ENCODE peak calls at places on chromosomes 6 and 20, in six cellular contexts. O, E, A, H, I and G are unnamed samples.

GRCh38 chr6:35077006-35077712 is 64.0 kb downstream of the TCP11 start:
- DNase-seq in O (no peak), I (no peak), H (no peak), E (no peak), A (no peak), G (no peak)

GRCh38 chr6:129136751-129137150 is 253.8 kb downstream of the LAMA2 start:
- DNase-seq in H (no peak), E (no peak), A (no peak), O (no peak), I (no peak), G (no peak)

GRCh38 chr6:101195581-101195980 is 197.9 kb upstream of the GRIK2 start:
- DNase-seq in A (no peak), O (no peak), E (no peak), I (peak), H (no peak), G (no peak)

GRCh38 chr6:35596448-35597442 is 84.0 kb upstream of the TULP1 start:
- DNase-seq in I (peak), O (no peak), H (no peak), A (no peak), E (no peak), G (peak)

GRCh38 chr6:158143700-158144099 is 24.4 kb downstream of the SERAC1 start:
- DNase-seq in I (peak), H (peak), O (peak), E (peak), A (no peak), G (no peak)

GRCh38 chr20:41733151-41733550 is 115.0 kb upstream of the CHD6 start:
- DNase-seq in E (no peak), O (no peak), H (no peak), I (no peak), A (no peak), G (no peak)

GRCh38 chr20:32505723-32506473 is 79.2 kb downstream of the NOL4L start:
- DNase-seq in A (no peak), E (peak), H (no peak), I (no peak), O (no peak), G (no peak)

GRCh38 chr6:116268589-116269293 is 11.0 kb downstream of the TSPYL1 start:
- DNase-seq in H (peak), A (no peak), I (peak), O (peak), E (no peak), G (peak)

GRCh38 chr6:31878222-31878621 is 575 bp downstream of the SLC44A4 start:
- DNase-seq in O (no peak), H (no peak), I (no peak), A (no peak), E (no peak), G (no peak)

GRCh38 chr6:13678255-13678983 is 33.2 kb downstream of the RANBP9 start:
- DNase-seq in A (no peak), I (no peak), O (no peak), E (no peak), H (peak), G (no peak)

GRCh38 chr6:111788779-111789276 is 84.4 kb downstream of the FYN start:
- DNase-seq in E (no peak), O (peak), A (no peak), I (no peak), H (peak), G (peak)

GRCh38 chr6:41700577-41701347 is 34.6 kb downstream of the TFEB start:
- DNase-seq in H (no peak), A (no peak), I (no peak), O (peak), E (peak), G (no peak)

GRCh38 chr6:152635949-152636674 is 1.1 kb downstream of the SYNE1 start:
- DNase-seq in A (no peak), O (peak), H (no peak), E (peak), I (peak), G (peak)

GRCh38 chr6:38720295-38720694 is 5.2 kb downstream of the DNAH8 start:
- DNase-seq in A (no peak), H (peak), O (peak), E (peak), I (peak), G (no peak)

GRCh38 chr6:88970301-88970700 is 6.9 kb upstream of the RNGTT start:
- DNase-seq in H (no peak), E (no peak), I (no peak), O (no peak), A (no peak), G (no peak)

GRCh38 chr20:63501818-63502670 is 3.2 kb upstream of the EEF1A2 start:
- DNase-seq in I (no peak), O (peak), E (peak), A (no peak), H (no peak), G (no peak)

GRCh38 chr6:130120731-130121130 is 102.0 kb downstream of the SAMD3 start:
- DNase-seq in H (no peak), I (no peak), A (no peak), O (no peak), E (no peak), G (no peak)

GRCh38 chr20:53092772-53093171 is 120.6 kb downstream of the TSHZ2 start:
- DNase-seq in E (no peak), A (no peak), H (no peak), O (no peak), I (no peak), G (no peak)

GRCh38 chr6:33759887-33760629 is 13.4 kb upstream of the IP6K3 start:
- DNase-seq in E (no peak), O (no peak), H (no peak), A (no peak), I (no peak), G (no peak)

GRCh38 chr20:2637246-2637645 is 15.2 kb upstream of the NOP56 start:
- DNase-seq in A (no peak), O (no peak), E (no peak), H (no peak), I (no peak), G (no peak)

GRCh38 chr20:35174458-35175216 is 2.8 kb downstream of the PROCR start:
- DNase-seq in E (peak), O (peak), H (peak), I (no peak), A (no peak), G (no peak)

GRCh38 chr6:138546733-138547185 is 47.5 kb upstream of the NHSL1 start:
- DNase-seq in I (no peak), O (no peak), H (peak), A (no peak), E (peak), G (peak)

GRCh38 chr6:25176466-25176865 is 102.7 kb upstream of the CARMIL1 start:
- DNase-seq in I (no peak), A (no peak), H (no peak), E (no peak), O (no peak), G (no peak)

DNA sequence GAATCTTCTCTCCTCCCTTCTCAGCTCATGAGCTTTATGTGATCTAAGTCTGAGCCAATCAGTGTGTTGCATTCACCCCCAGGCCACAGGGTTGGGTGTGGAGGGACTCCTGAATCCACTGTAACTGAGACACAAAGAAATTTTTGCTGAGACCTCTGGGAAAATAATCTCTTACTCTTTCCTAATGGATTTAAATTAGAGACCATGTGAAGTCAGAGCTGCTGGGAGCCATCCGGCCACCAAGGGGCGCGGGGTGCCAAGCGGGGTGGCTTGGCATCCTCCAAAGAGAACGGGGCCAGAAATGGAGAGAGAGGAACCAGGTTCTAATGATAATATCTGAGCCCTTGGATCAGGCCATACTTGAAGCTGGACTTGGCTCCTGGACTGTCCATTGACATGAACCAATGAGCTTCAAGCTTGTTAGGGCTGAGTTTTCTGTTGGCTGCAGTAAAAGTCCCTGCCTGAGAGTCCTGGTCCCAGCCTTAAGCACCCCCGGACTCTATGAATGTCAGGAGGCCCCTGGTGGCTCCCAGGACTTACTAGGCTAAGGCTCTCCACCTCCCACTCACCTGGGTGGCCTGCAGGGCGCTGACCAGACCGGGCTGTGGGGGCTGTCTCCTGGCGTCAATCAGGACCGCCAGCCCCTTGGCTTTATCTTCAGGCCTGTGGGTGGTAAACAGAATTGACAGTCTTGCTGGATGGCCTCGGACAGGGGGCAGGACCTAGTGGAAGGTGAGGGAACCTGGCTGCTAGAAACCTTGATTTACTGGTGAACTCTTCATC is 32.8 kb downstream of the KIAA1755 start:
- DNase-seq in E (no peak), I (no peak), A (no peak), H (no peak), O (no peak), G (no peak)
- H3K9ac ChIP-seq in E (no peak), I (no peak), A (no peak), H (no peak), O (no peak), G (no peak)

DNA sequence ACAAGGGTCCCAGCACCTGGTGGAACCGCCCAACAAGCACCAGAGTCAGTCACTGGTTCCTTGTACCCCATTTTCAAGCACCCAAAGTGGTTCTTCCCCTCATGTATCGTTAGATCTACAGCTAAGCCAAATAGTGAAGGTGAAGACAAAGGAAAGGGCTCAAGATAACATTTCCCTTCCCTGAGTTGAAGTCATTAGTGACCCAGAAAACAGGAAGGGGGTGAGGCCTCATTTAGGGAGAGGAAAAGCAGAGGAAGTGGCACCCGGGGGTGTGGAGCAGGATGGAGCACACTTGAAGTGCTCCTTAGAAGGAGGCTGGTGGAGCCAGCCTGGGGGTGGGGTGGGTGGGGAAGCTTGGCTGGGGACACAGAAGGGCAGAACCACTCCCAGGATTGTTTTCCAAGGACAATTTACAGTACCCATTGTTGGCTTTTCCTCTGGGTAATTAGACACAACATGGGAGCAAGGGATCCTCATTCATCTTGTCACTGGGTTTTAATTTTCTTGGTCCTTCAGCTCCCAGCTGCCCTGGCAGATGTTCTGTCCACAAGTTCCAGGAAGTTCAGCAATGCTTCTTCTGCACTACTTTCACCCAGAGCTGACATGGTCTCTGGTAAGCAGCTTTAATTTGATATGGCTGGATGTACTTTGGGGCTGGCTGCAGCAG is 73.3 kb upstream of the CD93 start:
- DNase-seq in E (peak), H (no peak), O (no peak), I (no peak), A (no peak), G (peak)
- H3K9ac ChIP-seq in E (no peak), H (no peak), O (no peak), I (peak), A (no peak), G (no peak)

DNA sequence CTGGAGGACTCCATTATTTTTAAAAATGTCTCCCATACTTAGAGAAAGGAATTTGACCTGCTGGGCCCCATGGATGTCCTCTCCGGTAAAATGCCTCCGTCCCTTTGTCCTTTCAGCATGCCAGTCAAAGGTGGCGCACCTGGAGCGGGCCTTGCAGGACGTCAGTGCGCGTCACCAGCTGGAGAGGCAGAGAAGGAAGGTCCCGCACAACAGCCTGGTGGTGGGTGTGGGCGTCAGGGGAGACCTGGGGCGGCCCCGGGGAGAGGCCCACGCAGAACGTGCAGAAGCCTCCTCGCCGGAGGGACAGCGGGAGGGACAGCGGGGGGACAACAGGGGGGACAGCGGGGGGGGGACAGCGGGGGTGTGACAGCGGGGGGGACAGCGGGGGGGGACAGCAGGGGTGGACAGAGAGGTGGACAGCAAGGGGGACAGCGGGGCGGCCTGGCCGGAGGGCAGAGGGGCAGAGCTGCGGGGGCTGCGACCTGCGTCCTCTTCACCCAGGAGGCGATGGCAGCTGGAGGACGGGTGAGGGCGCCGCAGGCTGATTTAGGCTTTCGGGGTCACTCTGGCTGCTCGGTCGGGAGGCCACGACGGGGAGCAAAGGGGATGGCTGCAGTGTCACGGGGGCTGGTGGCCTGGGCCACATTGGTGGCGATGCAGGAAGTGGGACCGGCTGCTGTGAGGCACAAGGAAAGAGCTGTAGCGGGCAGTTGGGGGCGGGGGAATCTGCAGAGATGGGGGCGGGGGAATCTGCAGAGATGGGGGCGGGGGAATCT is 859 bp upstream of the KIF25 start:
- DNase-seq in H (no peak), I (no peak), E (peak), O (peak), A (no peak), G (no peak)
- H3K9ac ChIP-seq in H (no peak), I (no peak), E (no peak), O (no peak), A (no peak), G (no peak)

GRCh38 chr6:28771401-28772267 is 152.2 kb downstream of the TRIM27 start:
- DNase-seq in H (no peak), I (no peak), A (no peak), E (peak), O (peak), G (no peak)

GRCh38 chr6:28768187-28768913 is 155.4 kb downstream of the TRIM27 start:
- DNase-seq in H (no peak), O (no peak), E (no peak), I (no peak), A (no peak), G (no peak)

GRCh38 chr6:28772480-28773381 is 151.1 kb downstream of the TRIM27 start:
- DNase-seq in I (no peak), A (no peak), O (peak), E (peak), H (no peak), G (no peak)

GRCh38 chr6:28769626-28770402 is 154.0 kb downstream of the TRIM27 start:
- DNase-seq in A (no peak), I (peak), O (peak), E (peak), H (no peak), G (peak)

GRCh38 chr6:28770732-28771131 is 153.1 kb downstream of the TRIM27 start:
- DNase-seq in O (no peak), I (no peak), H (no peak), A (no peak), E (no peak), G (no peak)
- H3K9ac ChIP-seq in O (no peak), I (no peak), H (no peak), A (no peak), E (no peak), G (no peak)

DNA sequence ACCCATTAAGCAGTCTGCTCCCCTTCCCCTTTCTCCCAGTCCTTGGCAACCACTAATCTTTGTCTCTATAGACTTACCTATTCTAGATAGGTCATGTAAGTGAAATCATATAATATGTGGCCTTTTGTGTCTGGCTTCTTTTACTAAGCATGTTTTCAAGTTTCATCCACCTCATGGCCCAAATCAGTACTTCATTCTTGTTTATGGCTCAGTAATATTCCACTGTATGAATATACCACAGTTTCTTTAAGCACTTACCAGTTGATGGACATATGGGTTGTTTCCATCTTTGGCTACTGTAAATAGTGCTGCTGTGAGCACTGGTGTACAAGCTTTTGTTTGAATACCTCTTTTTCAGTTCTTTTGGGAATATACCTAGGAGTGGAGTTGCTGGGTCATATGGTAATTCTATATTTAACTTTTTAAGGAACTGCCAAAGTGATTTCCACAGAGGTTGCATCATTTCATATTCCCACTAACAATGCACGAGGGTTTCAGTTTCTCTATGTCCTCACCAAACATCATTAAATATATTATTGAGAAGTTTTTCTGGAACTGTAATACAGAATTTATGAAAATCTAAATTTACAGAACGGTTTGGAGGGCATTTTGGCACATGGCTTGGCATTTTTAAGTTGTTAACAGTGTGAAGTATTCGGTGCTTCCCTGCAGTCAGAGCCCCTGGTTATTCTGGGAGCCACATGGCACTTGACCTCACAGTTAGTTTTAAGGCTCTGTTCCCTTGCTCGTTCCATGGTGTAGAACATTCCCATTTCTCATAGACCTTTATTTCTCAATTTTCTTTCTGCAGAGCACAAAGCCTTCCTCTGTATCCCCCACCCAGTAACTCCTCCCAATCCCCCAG is 27.0 kb upstream of the DTNBP1 start:
- DNase-seq in I (peak), O (no peak), E (no peak), H (no peak), A (no peak), G (peak)
- H3K9ac ChIP-seq in I (peak), O (no peak), E (no peak), H (no peak), A (no peak), G (no peak)

GRCh38 chr6:160069459-160069858 is 52.2 kb upstream of the SLC22A1 start:
- DNase-seq in O (no peak), H (no peak), E (no peak), I (no peak), A (no peak), G (no peak)

GRCh38 chr6:160065200-160065599 is 56.4 kb upstream of the SLC22A1 start:
- DNase-seq in A (no peak), E (no peak), I (no peak), H (no peak), O (no peak), G (no peak)

GRCh38 chr6:160068346-160068745 is 53.3 kb upstream of the SLC22A1 start:
- DNase-seq in A (no peak), O (no peak), I (no peak), H (no peak), E (no peak), G (no peak)

GRCh38 chr6:160069050-160069454 is 52.6 kb upstream of the SLC22A1 start:
- DNase-seq in H (no peak), E (no peak), O (no peak), A (peak), I (no peak), G (no peak)

DNA sequence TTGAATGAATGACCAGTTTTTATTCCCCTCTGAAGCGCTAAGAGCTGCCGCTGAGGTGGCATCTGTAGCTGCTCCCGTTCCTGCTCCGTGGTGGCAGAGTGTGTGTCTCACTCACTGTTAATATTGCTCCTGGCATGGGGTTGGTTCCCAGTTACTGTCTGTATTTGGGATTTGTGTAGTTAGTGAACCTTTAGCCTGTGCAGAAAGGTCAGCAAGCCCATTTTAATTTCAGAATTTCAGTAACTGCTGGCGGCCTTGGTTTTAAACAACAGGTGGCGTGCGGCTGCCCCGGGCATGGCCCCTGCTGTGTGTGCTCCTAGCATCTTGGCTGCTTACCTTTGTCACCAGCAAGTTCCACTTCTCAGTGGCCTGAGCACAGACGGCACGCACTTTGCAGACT is 54.1 kb upstream of the SLC22A1 start:
- DNase-seq in H (no peak), A (no peak), O (no peak), I (no peak), E (no peak), G (no peak)
- H3K9ac ChIP-seq in H (no peak), A (no peak), O (no peak), I (no peak), E (no peak), G (no peak)

DNA sequence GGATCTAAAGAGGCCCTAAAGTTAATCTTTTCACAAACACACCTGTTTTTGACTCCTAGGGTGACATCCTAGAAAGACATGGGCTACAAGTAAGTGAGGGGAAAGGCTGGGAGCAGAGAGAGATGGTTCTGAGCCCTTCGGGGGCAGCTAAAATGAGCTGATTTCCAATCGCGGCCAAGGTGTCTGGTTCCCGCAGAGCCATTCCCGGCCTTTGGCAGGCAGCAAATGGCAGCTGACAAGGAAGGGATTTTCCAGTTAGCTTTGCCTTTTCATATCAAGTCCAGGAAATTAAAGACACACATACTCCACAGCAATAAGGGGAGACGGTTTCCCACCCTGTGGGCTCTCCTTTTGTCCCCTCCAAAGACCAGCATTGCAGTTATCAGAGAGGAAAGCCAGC is 228.5 kb downstream of the ZMYND8 start:
- DNase-seq in A (no peak), O (peak), I (no peak), E (no peak), H (no peak), G (no peak)
- H3K9ac ChIP-seq in A (no peak), O (no peak), I (peak), E (peak), H (no peak), G (no peak)